ENCODE peak calls at places on chromosomes 2 and 18, in five cellular contexts. C is A549; V is stimulated activated CD8-positive, alpha-beta memory T cell treated with anti-CD3 and anti-CD28 coated beads, Interleukin-15, amount 100 ng/mL, for 48 hours; D is T-helper 1 cell; T is dermis microvascular lymphatic vessel endothelial cell. B is an unnamed sample.

GRCh38 chr18:45658756-45659155 is 43.5 kb downstream of the SLC14A2 start:
- DNase-seq in V (no peak), D (no peak), C (no peak), T (no peak), B (no peak)

GRCh38 chr2:55062754-55063153 is 12.5 kb upstream of the RTN4 start:
- DNase-seq in C (no peak), V (no peak), D (no peak), T (no peak), B (no peak)

GRCh38 chr2:218367415-218368149 is 10.9 kb downstream of the CATIP start:
- DNase-seq in T (peak; percentile 63), D (peak; percentile 67), C (peak; percentile 78), V (peak; percentile 73), B (no peak)

GRCh38 chr2:160220545-160221009 is 20.5 kb upstream of the ITGB6 start:
- DNase-seq in C (no peak), V (no peak), D (no peak), T (no peak), B (no peak)

GRCh38 chr2:158204741-158205165 is 103.1 kb downstream of the UPP2 start:
- DNase-seq in D (no peak), T (no peak), C (no peak), V (no peak), B (peak; percentile 79)

GRCh38 chr2:222296311-222296736 is 2.5 kb downstream of the PAX3 start:
- DNase-seq in V (no peak), C (no peak), D (no peak), T (no peak), B (no peak)

GRCh38 chr2:112920923-112921532 is 10.1 kb downstream of the IL37 start:
- DNase-seq in C (no peak), D (no peak), T (peak; percentile 32), V (no peak), B (no peak)

GRCh38 chr2:126798276-126799140 is 100.2 kb upstream of the TEX51 start:
- DNase-seq in D (no peak), T (no peak), C (no peak), V (no peak), B (no peak)

GRCh38 chr2:105886029-105886454 is 141.3 kb downstream of the NCK2 start:
- DNase-seq in V (no peak), D (no peak), C (no peak), T (no peak), B (no peak)

GRCh38 chr2:8720741-8721140 is 38.9 kb downstream of the ID2 start:
- DNase-seq in V (no peak), D (no peak), C (no peak), T (no peak), B (no peak)

GRCh38 chr2:158998486-158999248 is 30.2 kb downstream of the TANC1 start:
- DNase-seq in T (peak; percentile 92), D (no peak), V (no peak), C (no peak), B (no peak)

GRCh38 chr2:190843874-190844699 is 36.5 kb upstream of the GLS start:
- DNase-seq in C (peak; percentile 31), D (no peak), T (no peak), V (peak; percentile 43), B (no peak)

GRCh38 chr2:156436477-156437085 is 402 bp downstream of the GPD2 start:
- DNase-seq in V (no peak), T (peak; percentile 27), D (no peak), C (no peak), B (no peak)

GRCh38 chr2:237319086-237319820 is 94.7 kb downstream of the COL6A3 start:
- DNase-seq in V (no peak), T (no peak), C (no peak), D (no peak), B (peak; percentile 51)